ENCODE peak calls at places on chromosomes 4 and X, in five cellular contexts. One of them, this sample, is unnamed.

GRCh38 chr4:185396724-185397402 is at the start of gene ANKRD37:
- DNase-seq in lower leg skin: no peak
- DNase-seq in AG09319: no peak
- DNase-seq in endothelial cell: peak
- DNase-seq in activated CD8-positive, alpha-beta T cell treated with anti-CD3 and anti-CD28 coated beads for 36 hours: peak
- DNase-seq in this sample: no peak

GRCh38 chrX:31117195-31117594 is 45.4 kb upstream of the FTHL17 start:
- DNase-seq in activated CD8-positive, alpha-beta T cell treated with anti-CD3 and anti-CD28 coated beads for 36 hours: no peak
- DNase-seq in lower leg skin: no peak
- DNase-seq in endothelial cell: no peak
- DNase-seq in AG09319: no peak
- DNase-seq in this sample: no peak

GRCh38 chrX:153644356-153645125 is 2.5 kb upstream of the DUSP9 start:
- DNase-seq in activated CD8-positive, alpha-beta T cell treated with anti-CD3 and anti-CD28 coated beads for 36 hours: no peak
- DNase-seq in AG09319: no peak
- DNase-seq in endothelial cell: no peak
- DNase-seq in lower leg skin: no peak
- DNase-seq in this sample: no peak

GRCh38 chr4:66430856-66431255 is 760.6 kb upstream of the EPHA5 start:
- DNase-seq in AG09319: no peak
- DNase-seq in endothelial cell: no peak
- DNase-seq in activated CD8-positive, alpha-beta T cell treated with anti-CD3 and anti-CD28 coated beads for 36 hours: no peak
- DNase-seq in lower leg skin: no peak
- DNase-seq in this sample: no peak

GRCh38 chr4:72767903-72768817 is 199.1 kb upstream of the ADAMTS3 start:
- DNase-seq in activated CD8-positive, alpha-beta T cell treated with anti-CD3 and anti-CD28 coated beads for 36 hours: no peak
- DNase-seq in lower leg skin: no peak
- DNase-seq in AG09319: peak
- DNase-seq in endothelial cell: no peak
- DNase-seq in this sample: no peak

GRCh38 chr4:113509851-113510250 is 251.7 kb downstream of the CAMK2D start:
- DNase-seq in endothelial cell: no peak
- DNase-seq in AG09319: no peak
- DNase-seq in activated CD8-positive, alpha-beta T cell treated with anti-CD3 and anti-CD28 coated beads for 36 hours: no peak
- DNase-seq in lower leg skin: no peak
- DNase-seq in this sample: no peak

GRCh38 chr4:132065940-132066495 is 1083.1 kb upstream of the PCDH10 start:
- DNase-seq in lower leg skin: no peak
- DNase-seq in activated CD8-positive, alpha-beta T cell treated with anti-CD3 and anti-CD28 coated beads for 36 hours: no peak
- DNase-seq in AG09319: no peak
- DNase-seq in endothelial cell: no peak
- DNase-seq in this sample: no peak

GRCh38 chr4:18566970-18567799 is 545.6 kb upstream of the LCORL start:
- DNase-seq in AG09319: no peak
- DNase-seq in lower leg skin: no peak
- DNase-seq in activated CD8-positive, alpha-beta T cell treated with anti-CD3 and anti-CD28 coated beads for 36 hours: no peak
- DNase-seq in endothelial cell: no peak
- DNase-seq in this sample: no peak

GRCh38 chrX:138191998-138192397 is 519.5 kb downstream of the FGF13 start:
- DNase-seq in activated CD8-positive, alpha-beta T cell treated with anti-CD3 and anti-CD28 coated beads for 36 hours: peak
- DNase-seq in lower leg skin: no peak
- DNase-seq in endothelial cell: peak
- DNase-seq in AG09319: no peak
- DNase-seq in this sample: peak

GRCh38 chr4:166875821-166876220 is 358.5 kb downstream of the SPOCK3 start:
- DNase-seq in activated CD8-positive, alpha-beta T cell treated with anti-CD3 and anti-CD28 coated beads for 36 hours: no peak
- DNase-seq in AG09319: no peak
- DNase-seq in lower leg skin: no peak
- DNase-seq in endothelial cell: no peak
- DNase-seq in this sample: no peak

GRCh38 chr4:169270156-169270809 is 473 bp downstream of the SH3RF1 start:
- DNase-seq in activated CD8-positive, alpha-beta T cell treated with anti-CD3 and anti-CD28 coated beads for 36 hours: peak
- DNase-seq in endothelial cell: peak
- DNase-seq in AG09319: no peak
- DNase-seq in lower leg skin: peak
- DNase-seq in this sample: peak

GRCh38 chr4:62816566-62816965 is 1592.7 kb downstream of the TECRL start:
- DNase-seq in endothelial cell: no peak
- DNase-seq in lower leg skin: no peak
- DNase-seq in activated CD8-positive, alpha-beta T cell treated with anti-CD3 and anti-CD28 coated beads for 36 hours: no peak
- DNase-seq in AG09319: no peak
- DNase-seq in this sample: no peak

GRCh38 chrX:154349979-154350378 is 24.5 kb downstream of the FLNA start:
- DNase-seq in endothelial cell: no peak
- DNase-seq in AG09319: no peak
- DNase-seq in lower leg skin: no peak
- DNase-seq in activated CD8-positive, alpha-beta T cell treated with anti-CD3 and anti-CD28 coated beads for 36 hours: no peak
- DNase-seq in this sample: no peak

GRCh38 chr4:24686866-24687672 is 102.7 kb upstream of the DHX15 start:
- DNase-seq in endothelial cell: no peak
- DNase-seq in activated CD8-positive, alpha-beta T cell treated with anti-CD3 and anti-CD28 coated beads for 36 hours: peak
- DNase-seq in AG09319: no peak
- DNase-seq in lower leg skin: no peak
- DNase-seq in this sample: no peak

DNA sequence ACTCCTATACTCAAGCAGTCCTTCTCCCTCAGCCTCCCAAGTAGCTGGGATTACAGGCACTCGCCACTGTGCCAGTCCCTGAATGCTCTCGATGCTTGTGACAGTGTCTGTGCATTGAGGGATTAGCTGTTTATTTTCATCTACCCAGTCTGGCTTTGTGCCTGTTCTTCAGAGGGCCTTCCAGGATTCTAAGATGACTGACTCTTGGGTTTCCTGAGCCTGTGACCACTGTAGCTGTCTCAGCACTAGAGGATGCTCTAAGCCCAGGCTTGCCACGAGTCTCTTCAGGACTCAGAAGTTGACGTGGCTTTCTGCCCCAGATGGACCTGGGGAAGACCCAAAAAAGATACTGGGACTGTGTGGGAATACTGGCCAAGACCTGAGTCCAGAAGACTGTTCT is 201.4 kb downstream of the ARHGAP10 start:
- DNase-seq in endothelial cell: peak
- DNase-seq in AG09319: no peak
- DNase-seq in activated CD8-positive, alpha-beta T cell treated with anti-CD3 and anti-CD28 coated beads for 36 hours: no peak
- DNase-seq in lower leg skin: no peak
- DNase-seq in this sample: no peak
- TF ChIP-seq CTCF in endothelial cell: no peak
- TF ChIP-seq CTCF in AG09319: peak
- TF ChIP-seq CTCF in activated CD8-positive, alpha-beta T cell treated with anti-CD3 and anti-CD28 coated beads for 36 hours: no peak
- TF ChIP-seq CTCF in lower leg skin: no peak
- TF ChIP-seq CTCF in this sample: no peak

GRCh38 chr4:173318648-173319211 is 15.4 kb downstream of the HMGB2 start:
- DNase-seq in lower leg skin: no peak
- DNase-seq in AG09319: no peak
- DNase-seq in activated CD8-positive, alpha-beta T cell treated with anti-CD3 and anti-CD28 coated beads for 36 hours: no peak
- DNase-seq in endothelial cell: no peak
- DNase-seq in this sample: no peak

GRCh38 chr4:173314715-173315114 is 19.4 kb downstream of the HMGB2 start:
- DNase-seq in lower leg skin: no peak
- DNase-seq in AG09319: no peak
- DNase-seq in activated CD8-positive, alpha-beta T cell treated with anti-CD3 and anti-CD28 coated beads for 36 hours: no peak
- DNase-seq in endothelial cell: no peak
- DNase-seq in this sample: no peak

GRCh38 chr4:173316060-173316459 is 18.1 kb downstream of the HMGB2 start:
- DNase-seq in AG09319: no peak
- DNase-seq in lower leg skin: no peak
- DNase-seq in endothelial cell: no peak
- DNase-seq in activated CD8-positive, alpha-beta T cell treated with anti-CD3 and anti-CD28 coated beads for 36 hours: no peak
- DNase-seq in this sample: no peak

GRCh38 chr4:173319696-173320095 is 14.5 kb downstream of the HMGB2 start:
- DNase-seq in endothelial cell: no peak
- DNase-seq in lower leg skin: no peak
- DNase-seq in AG09319: no peak
- DNase-seq in activated CD8-positive, alpha-beta T cell treated with anti-CD3 and anti-CD28 coated beads for 36 hours: no peak
- DNase-seq in this sample: no peak

GRCh38 chr4:173317003-173317402 is 17.2 kb downstream of the HMGB2 start:
- DNase-seq in activated CD8-positive, alpha-beta T cell treated with anti-CD3 and anti-CD28 coated beads for 36 hours: peak
- DNase-seq in AG09319: no peak
- DNase-seq in endothelial cell: peak
- DNase-seq in lower leg skin: no peak
- DNase-seq in this sample: no peak
- TF ChIP-seq CTCF in activated CD8-positive, alpha-beta T cell treated with anti-CD3 and anti-CD28 coated beads for 36 hours: no peak
- TF ChIP-seq CTCF in AG09319: no peak
- TF ChIP-seq CTCF in endothelial cell: no peak
- TF ChIP-seq CTCF in lower leg skin: no peak
- TF ChIP-seq CTCF in this sample: peak

GRCh38 chr4:787561-787981 is 38.4 kb downstream of the CPLX1 start:
- DNase-seq in activated CD8-positive, alpha-beta T cell treated with anti-CD3 and anti-CD28 coated beads for 36 hours: no peak
- DNase-seq in AG09319: no peak
- DNase-seq in lower leg skin: no peak
- DNase-seq in endothelial cell: no peak
- DNase-seq in this sample: no peak

GRCh38 chr4:785332-786073 is 40.4 kb downstream of the CPLX1 start:
- DNase-seq in lower leg skin: no peak
- DNase-seq in endothelial cell: no peak
- DNase-seq in AG09319: no peak
- DNase-seq in activated CD8-positive, alpha-beta T cell treated with anti-CD3 and anti-CD28 coated beads for 36 hours: no peak
- DNase-seq in this sample: no peak

GRCh38 chr4:786074-786741 is 39.7 kb downstream of the CPLX1 start:
- DNase-seq in endothelial cell: no peak
- DNase-seq in lower leg skin: no peak
- DNase-seq in AG09319: no peak
- DNase-seq in activated CD8-positive, alpha-beta T cell treated with anti-CD3 and anti-CD28 coated beads for 36 hours: no peak
- DNase-seq in this sample: no peak

GRCh38 chr4:788006-788635 is 37.8 kb downstream of the CPLX1 start:
- DNase-seq in endothelial cell: no peak
- DNase-seq in activated CD8-positive, alpha-beta T cell treated with anti-CD3 and anti-CD28 coated beads for 36 hours: no peak
- DNase-seq in lower leg skin: no peak
- DNase-seq in AG09319: no peak
- DNase-seq in this sample: no peak

GRCh38 chr4:786861-787300 is 39.0 kb downstream of the CPLX1 start:
- DNase-seq in AG09319: no peak
- DNase-seq in lower leg skin: no peak
- DNase-seq in endothelial cell: no peak
- DNase-seq in activated CD8-positive, alpha-beta T cell treated with anti-CD3 and anti-CD28 coated beads for 36 hours: no peak
- DNase-seq in this sample: no peak
- TF ChIP-seq CTCF in AG09319: no peak
- TF ChIP-seq CTCF in lower leg skin: no peak
- TF ChIP-seq CTCF in endothelial cell: no peak
- TF ChIP-seq CTCF in activated CD8-positive, alpha-beta T cell treated with anti-CD3 and anti-CD28 coated beads for 36 hours: no peak
- TF ChIP-seq CTCF in this sample: no peak

GRCh38 chr4:154686838-154687237 is 57.0 kb upstream of the LRAT start:
- DNase-seq in AG09319: no peak
- DNase-seq in lower leg skin: no peak
- DNase-seq in activated CD8-positive, alpha-beta T cell treated with anti-CD3 and anti-CD28 coated beads for 36 hours: no peak
- DNase-seq in endothelial cell: no peak
- DNase-seq in this sample: no peak
- TF ChIP-seq CTCF in AG09319: no peak
- TF ChIP-seq CTCF in lower leg skin: no peak
- TF ChIP-seq CTCF in activated CD8-positive, alpha-beta T cell treated with anti-CD3 and anti-CD28 coated beads for 36 hours: no peak
- TF ChIP-seq CTCF in endothelial cell: peak
- TF ChIP-seq CTCF in this sample: no peak

DNA sequence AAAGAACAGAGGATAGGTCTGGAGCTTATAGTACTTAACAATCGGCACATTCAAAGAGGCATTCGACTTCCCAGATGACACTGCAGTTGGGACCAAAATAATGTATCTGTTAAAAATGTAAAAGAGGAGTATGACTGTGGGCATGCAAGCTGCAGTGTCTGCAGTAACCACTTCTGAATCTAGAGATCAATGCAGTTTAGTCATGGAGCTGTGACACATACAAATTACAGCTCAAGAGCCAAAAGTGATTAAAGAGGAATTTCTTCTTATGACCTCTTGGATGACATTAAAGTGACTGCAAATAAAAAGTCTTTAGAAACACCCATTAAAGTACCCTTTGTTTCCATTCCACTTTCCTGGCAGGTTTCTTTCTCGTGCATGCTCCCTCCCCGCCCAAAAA is 298.7 kb downstream of the PDGFC start:
- DNase-seq in endothelial cell: no peak
- DNase-seq in lower leg skin: no peak
- DNase-seq in AG09319: no peak
- DNase-seq in activated CD8-positive, alpha-beta T cell treated with anti-CD3 and anti-CD28 coated beads for 36 hours: no peak
- DNase-seq in this sample: no peak
- TF ChIP-seq CTCF in endothelial cell: no peak
- TF ChIP-seq CTCF in lower leg skin: no peak
- TF ChIP-seq CTCF in AG09319: no peak
- TF ChIP-seq CTCF in activated CD8-positive, alpha-beta T cell treated with anti-CD3 and anti-CD28 coated beads for 36 hours: no peak
- TF ChIP-seq CTCF in this sample: no peak

GRCh38 chr4:108048157-108048556 is 58.5 kb downstream of the HADH start:
- DNase-seq in endothelial cell: no peak
- DNase-seq in AG09319: no peak
- DNase-seq in lower leg skin: no peak
- DNase-seq in activated CD8-positive, alpha-beta T cell treated with anti-CD3 and anti-CD28 coated beads for 36 hours: no peak
- DNase-seq in this sample: no peak

GRCh38 chr4:108044951-108045686 is 55.4 kb downstream of the HADH start:
- DNase-seq in endothelial cell: no peak
- DNase-seq in AG09319: no peak
- DNase-seq in activated CD8-positive, alpha-beta T cell treated with anti-CD3 and anti-CD28 coated beads for 36 hours: no peak
- DNase-seq in lower leg skin: no peak
- DNase-seq in this sample: no peak

GRCh38 chr4:108043536-108043935 is 53.8 kb downstream of the HADH start:
- DNase-seq in lower leg skin: no peak
- DNase-seq in activated CD8-positive, alpha-beta T cell treated with anti-CD3 and anti-CD28 coated beads for 36 hours: no peak
- DNase-seq in AG09319: no peak
- DNase-seq in endothelial cell: no peak
- DNase-seq in this sample: no peak

GRCh38 chr4:108047199-108047598 is 57.5 kb downstream of the HADH start:
- DNase-seq in lower leg skin: no peak
- DNase-seq in activated CD8-positive, alpha-beta T cell treated with anti-CD3 and anti-CD28 coated beads for 36 hours: no peak
- DNase-seq in endothelial cell: no peak
- DNase-seq in AG09319: no peak
- DNase-seq in this sample: no peak

DNA sequence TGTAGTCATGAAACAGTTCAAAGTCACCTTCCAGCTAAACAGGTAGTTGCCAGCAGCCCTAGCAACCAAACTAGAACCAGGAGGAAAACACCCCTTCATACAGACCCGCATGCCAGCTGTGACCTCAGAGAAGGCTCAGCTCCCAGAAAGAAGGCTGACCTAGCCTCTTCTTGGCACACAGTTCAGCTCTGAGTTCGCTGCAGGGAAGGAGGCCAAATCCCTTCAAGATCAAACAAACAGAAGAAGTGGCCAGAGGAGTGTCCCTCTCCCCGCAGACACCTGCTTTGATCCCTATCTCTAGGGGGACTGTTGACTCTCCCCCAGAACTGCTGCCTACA is 56.0 kb downstream of the HADH start:
- DNase-seq in activated CD8-positive, alpha-beta T cell treated with anti-CD3 and anti-CD28 coated beads for 36 hours: peak
- DNase-seq in AG09319: no peak
- DNase-seq in lower leg skin: no peak
- DNase-seq in endothelial cell: no peak
- DNase-seq in this sample: no peak
- TF ChIP-seq CTCF in activated CD8-positive, alpha-beta T cell treated with anti-CD3 and anti-CD28 coated beads for 36 hours: no peak
- TF ChIP-seq CTCF in AG09319: no peak
- TF ChIP-seq CTCF in lower leg skin: no peak
- TF ChIP-seq CTCF in endothelial cell: no peak
- TF ChIP-seq CTCF in this sample: no peak

GRCh38 chr4:83195280-83195679 is 80.8 kb upstream of the PLAC8 start:
- DNase-seq in endothelial cell: no peak
- DNase-seq in AG09319: no peak
- DNase-seq in activated CD8-positive, alpha-beta T cell treated with anti-CD3 and anti-CD28 coated beads for 36 hours: no peak
- DNase-seq in lower leg skin: no peak
- DNase-seq in this sample: no peak
- TF ChIP-seq CTCF in endothelial cell: no peak
- TF ChIP-seq CTCF in AG09319: no peak
- TF ChIP-seq CTCF in activated CD8-positive, alpha-beta T cell treated with anti-CD3 and anti-CD28 coated beads for 36 hours: no peak
- TF ChIP-seq CTCF in lower leg skin: no peak
- TF ChIP-seq CTCF in this sample: no peak

This sample was measured in GM13976.